ENCODE peak calls at places on chromosomes 11 and 22, in seven cellular contexts. M, O, C, G, N, L and I are unnamed samples.

GRCh38 chr22:21626735-21627469 is 2.9 kb downstream of the YDJC start:
- DNase-seq in M (no peak), O (no peak), C (no peak), G (no peak), N (no peak), L (no peak), I (no peak)

GRCh38 chr11:123681007-123681406 is 26.6 kb upstream of the SCN3B start:
- DNase-seq in M (no peak), O (no peak), C (no peak), G (no peak), N (no peak), L (no peak), I (no peak)

GRCh38 chr11:75716659-75717058 is 979 bp upstream of the MOGAT2 start:
- DNase-seq in M (no peak), O (no peak), C (no peak), G (no peak), N (no peak), L (no peak), I (no peak)

GRCh38 chr22:37225481-37225880 is 13.2 kb upstream of the SSTR3 start:
- DNase-seq in M (peak; percentile 35), O (no peak), C (no peak), G (no peak), N (no peak), L (no peak), I (no peak)

GRCh38 chr11:123055132-123055924 is 6.6 kb downstream of the HSPA8 start:
- DNase-seq in M (no peak), O (no peak), C (no peak), G (no peak), N (no peak), L (no peak), I (no peak)

GRCh38 chr11:130162733-130163132 is 3.2 kb downstream of the ST14 start:
- DNase-seq in M (peak; percentile 68), O (no peak), C (no peak), G (no peak), N (no peak), L (no peak), I (no peak)

GRCh38 chr22:48864748-48865147 is 962.9 kb downstream of the BRD1 start:
- DNase-seq in M (no peak), O (no peak), C (no peak), G (no peak), N (no peak), L (no peak), I (no peak)

GRCh38 chr11:44963071-44963575 is 12.4 kb upstream of the TP53I11 start:
- DNase-seq in M (no peak), O (no peak), C (peak; percentile 47), G (no peak), N (no peak), L (no peak), I (no peak)

GRCh38 chr11:113675003-113675471 is 31.1 kb downstream of the TMPRSS5 start:
- DNase-seq in M (no peak), O (no peak), C (no peak), G (no peak), N (no peak), L (peak; percentile 73), I (no peak)

GRCh38 chr22:36573815-36574350 is 44.9 kb upstream of the EIF3D start:
- DNase-seq in M (no peak), O (no peak), C (no peak), G (no peak), N (no peak), L (no peak), I (no peak)

DNA sequence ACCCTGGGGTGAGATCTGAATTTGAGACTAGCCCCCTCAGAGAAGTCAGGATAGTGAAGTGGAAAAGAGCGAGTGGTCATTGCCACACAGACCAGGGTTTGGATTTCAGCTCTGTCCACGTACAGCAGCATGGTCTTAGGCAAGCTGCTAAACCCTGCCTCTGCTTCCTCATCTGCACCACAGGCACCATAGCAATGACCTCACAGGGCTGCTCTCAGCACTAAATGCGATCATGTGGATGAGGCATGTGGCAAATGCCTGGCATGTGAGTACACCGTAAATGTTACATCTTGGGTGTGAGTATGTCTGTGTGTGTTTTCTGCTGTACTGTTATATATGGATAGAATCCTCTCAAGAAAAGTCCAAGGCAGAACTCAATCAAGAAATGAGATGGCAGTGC is 15.8 kb downstream of the NAV2 start:
- DNase-seq in M (no peak), O (no peak), C (no peak), G (no peak), N (no peak), L (no peak), I (no peak)
- TF ChIP-seq POLR2AphosphoS5 in M (no peak), O (no peak), C (no peak), G (no peak), N (no peak), L (no peak), I (no peak)

DNA sequence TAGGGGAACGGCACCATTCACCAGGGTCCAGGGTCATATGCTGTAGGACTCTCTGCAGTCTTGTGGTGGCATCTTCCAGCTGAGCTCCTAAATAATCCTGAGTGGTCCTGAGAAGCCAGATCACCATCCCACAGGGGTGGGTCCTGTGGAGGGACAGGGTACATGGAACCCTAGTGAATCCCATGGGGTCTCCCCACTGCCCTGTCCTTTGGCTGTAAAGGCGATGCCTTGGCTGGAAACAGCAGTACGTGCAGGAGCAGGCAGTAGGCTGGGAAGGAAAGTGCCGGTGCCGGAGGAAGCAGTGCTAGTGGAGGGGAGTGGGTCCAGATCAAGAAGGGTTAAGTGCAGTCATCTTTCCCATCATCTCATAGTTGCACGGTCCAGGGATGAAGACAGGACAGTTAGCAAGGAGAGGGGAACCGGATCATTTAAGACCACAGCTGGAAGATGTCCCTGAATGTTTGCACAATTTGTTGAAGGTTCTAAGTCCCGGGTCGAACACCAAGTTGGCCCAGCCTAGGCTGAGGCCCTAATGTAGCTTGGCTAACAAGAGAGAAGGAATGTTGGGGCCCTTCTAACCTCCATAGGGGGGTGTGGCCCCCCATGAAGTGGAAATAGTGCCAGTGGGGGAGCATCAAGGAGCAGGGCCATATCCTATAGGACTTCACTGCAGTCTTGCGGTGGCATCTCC is 18.1 kb downstream of the TSPAN32 start:
- DNase-seq in M (no peak), O (no peak), C (no peak), G (no peak), N (no peak), L (no peak), I (no peak)
- TF ChIP-seq POLR2AphosphoS5 in M (no peak), O (no peak), C (no peak), G (no peak), N (no peak), L (no peak), I (no peak)

GRCh38 chr11:17353228-17354021 is 1.8 kb downstream of the NCR3LG1 start:
- DNase-seq in M (peak; percentile 85), O (peak; percentile 54), C (peak; percentile 81), G (peak; percentile 29), N (peak; percentile 79), L (peak; percentile 8), I (peak; percentile 90)

GRCh38 chr11:17352925-17353227 is 1.3 kb downstream of the NCR3LG1 start:
- DNase-seq in M (peak; percentile 71), O (no peak), C (peak; percentile 52), G (peak; percentile 24), N (no peak), L (no peak), I (peak; percentile 35)

GRCh38 chr11:17351171-17351509 is 460 bp upstream of the NCR3LG1 start:
- DNase-seq in M (no peak), O (no peak), C (no peak), G (no peak), N (no peak), L (no peak), I (no peak)

GRCh38 chr11:17350455-17351170 is 987 bp upstream of the NCR3LG1 start:
- DNase-seq in M (no peak), O (no peak), C (no peak), G (no peak), N (no peak), L (no peak), I (no peak)

GRCh38 chr11:17351510-17352176 is at the start of gene NCR3LG1:
- DNase-seq in M (peak; percentile 85), O (no peak), C (peak; percentile 73), G (peak; percentile 37), N (peak; percentile 55), L (no peak), I (peak; percentile 46)
- TF ChIP-seq POLR2AphosphoS5 in M (peak; percentile 83), O (no peak), C (no peak), G (no peak), N (no peak), L (no peak), I (peak; percentile 60)

GRCh38 chr22:33022231-33022630 is 36.0 kb downstream of the SYN3 start:
- DNase-seq in M (no peak), O (no peak), C (no peak), G (no peak), N (no peak), L (no peak), I (no peak)

GRCh38 chr22:33018232-33018864 is 39.8 kb downstream of the SYN3 start:
- DNase-seq in M (peak; percentile 39), O (peak; percentile 18), C (peak; percentile 80), G (peak; percentile 35), N (peak; percentile 26), L (peak; percentile 8), I (peak; percentile 43)

GRCh38 chr22:33024626-33025025 is 33.6 kb downstream of the SYN3 start:
- DNase-seq in M (no peak), O (no peak), C (no peak), G (no peak), N (no peak), L (no peak), I (no peak)

GRCh38 chr22:33023119-33023827 is 34.9 kb downstream of the SYN3 start:
- DNase-seq in M (no peak), O (no peak), C (no peak), G (no peak), N (no peak), L (no peak), I (no peak)

GRCh38 chr22:33020721-33021120 is 37.5 kb downstream of the SYN3 start:
- DNase-seq in M (no peak), O (no peak), C (no peak), G (no peak), N (no peak), L (no peak), I (no peak)
- TF ChIP-seq POLR2AphosphoS5 in M (no peak), O (no peak), C (no peak), G (no peak), N (no peak), L (no peak), I (no peak)

DNA sequence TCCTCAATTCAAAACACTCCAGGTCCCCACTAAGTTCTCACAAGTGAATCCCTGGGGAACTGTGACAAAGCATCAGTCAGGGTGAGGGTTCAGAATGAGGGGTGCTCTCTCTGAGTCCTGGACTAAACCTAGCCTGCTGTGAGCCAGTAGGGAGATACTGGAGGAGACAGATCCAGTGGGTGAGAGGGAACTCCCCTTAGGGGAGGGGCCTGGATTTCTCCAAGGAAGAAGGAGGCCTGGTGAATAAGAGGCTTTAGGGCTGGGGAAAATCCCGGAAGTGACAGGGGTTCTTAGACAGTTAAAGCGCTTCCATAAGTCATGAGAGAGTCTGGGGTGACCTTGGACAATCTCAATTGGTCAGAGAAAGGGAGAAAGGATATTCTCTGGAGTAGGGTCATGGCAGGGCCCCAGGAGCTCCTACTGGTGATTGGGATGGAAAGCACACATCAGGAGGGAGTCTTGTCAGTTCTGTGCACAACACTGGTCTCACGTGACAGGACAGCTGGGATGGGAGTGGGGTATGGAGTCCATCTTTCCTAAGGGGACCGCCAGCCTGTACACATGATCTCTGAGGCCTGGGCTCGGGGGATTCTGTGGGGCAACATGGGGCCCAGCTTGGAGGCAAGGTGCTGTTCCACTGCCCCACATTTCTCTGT is 1.5 kb downstream of the TBC1D10A start:
- DNase-seq in M (peak; percentile 73), O (no peak), C (no peak), G (no peak), N (no peak), L (no peak), I (no peak)
- TF ChIP-seq POLR2AphosphoS5 in M (peak; percentile 50), O (no peak), C (no peak), G (no peak), N (no peak), L (no peak), I (no peak)

GRCh38 chr11:128488471-128488870 is 98.9 kb downstream of the ETS1 start:
- DNase-seq in M (no peak), O (no peak), C (no peak), G (no peak), N (no peak), L (no peak), I (no peak)
- TF ChIP-seq POLR2AphosphoS5 in M (peak; percentile 16), O (no peak), C (no peak), G (no peak), N (no peak), L (no peak), I (no peak)